ENCODE peak calls at places on chromosomes 16 and 17, in nine cellular contexts. One of them, this sample, is unnamed.

GRCh38 chr16:89048871-89049422 is 44.7 kb upstream of the ACSF3 start:
- DNase-seq in transverse colon: no peak
- DNase-seq in tibial nerve: no peak
- DNase-seq in upper lobe of left lung: no peak
- DNase-seq in testis: no peak
- DNase-seq in stomach: no peak
- DNase-seq in Peyer's patch: no peak
- DNase-seq in esophagus squamous epithelium: no peak
- DNase-seq in uterus: no peak
- DNase-seq in this sample: no peak

GRCh38 chr16:9946022-9946720 is 236.1 kb downstream of the GRIN2A start:
- DNase-seq in transverse colon: no peak
- DNase-seq in tibial nerve: no peak
- DNase-seq in upper lobe of left lung: no peak
- DNase-seq in testis: no peak
- DNase-seq in stomach: no peak
- DNase-seq in Peyer's patch: no peak
- DNase-seq in esophagus squamous epithelium: no peak
- DNase-seq in uterus: no peak
- DNase-seq in this sample: no peak

GRCh38 chr16:52912565-52913173 is 140.0 kb downstream of the CHD9NB start:
- DNase-seq in transverse colon: peak; percentile 75
- DNase-seq in tibial nerve: peak; percentile 66
- DNase-seq in upper lobe of left lung: peak; percentile 56
- DNase-seq in testis: peak; percentile 74
- DNase-seq in stomach: peak; percentile 85
- DNase-seq in Peyer's patch: no peak
- DNase-seq in esophagus squamous epithelium: no peak
- DNase-seq in uterus: no peak
- DNase-seq in this sample: peak; percentile 65

GRCh38 chr17:77363821-77364361 is 223.1 kb downstream of the SEC14L1 start:
- DNase-seq in transverse colon: no peak
- DNase-seq in tibial nerve: no peak
- DNase-seq in upper lobe of left lung: no peak
- DNase-seq in testis: peak; percentile 81
- DNase-seq in stomach: no peak
- DNase-seq in Peyer's patch: peak; percentile 59
- DNase-seq in esophagus squamous epithelium: no peak
- DNase-seq in uterus: peak; percentile 75
- DNase-seq in this sample: no peak

GRCh38 chr16:8859913-8860881 is 8.6 kb downstream of the CARHSP1 start:
- DNase-seq in transverse colon: peak; percentile 43
- DNase-seq in tibial nerve: peak; percentile 80
- DNase-seq in upper lobe of left lung: peak; percentile 81
- DNase-seq in testis: peak; percentile 70
- DNase-seq in stomach: peak; percentile 76
- DNase-seq in Peyer's patch: no peak
- DNase-seq in esophagus squamous epithelium: no peak
- DNase-seq in uterus: peak; percentile 82
- DNase-seq in this sample: peak; percentile 76

GRCh38 chr17:8865811-8866210 is 1.7 kb downstream of the PIK3R6 start:
- DNase-seq in transverse colon: no peak
- DNase-seq in tibial nerve: no peak
- DNase-seq in upper lobe of left lung: no peak
- DNase-seq in testis: no peak
- DNase-seq in stomach: no peak
- DNase-seq in Peyer's patch: no peak
- DNase-seq in esophagus squamous epithelium: no peak
- DNase-seq in uterus: no peak
- DNase-seq in this sample: no peak

GRCh38 chr17:48559609-48560451 is 14.9 kb upstream of the HOXB2 start:
- DNase-seq in transverse colon: no peak
- DNase-seq in tibial nerve: no peak
- DNase-seq in upper lobe of left lung: no peak
- DNase-seq in testis: no peak
- DNase-seq in stomach: no peak
- DNase-seq in Peyer's patch: no peak
- DNase-seq in esophagus squamous epithelium: no peak
- DNase-seq in uterus: no peak
- DNase-seq in this sample: no peak

GRCh38 chr17:7213895-7214299 is 5.7 kb downstream of the DLG4 start:
- DNase-seq in transverse colon: peak; percentile 79
- DNase-seq in tibial nerve: peak; percentile 55
- DNase-seq in upper lobe of left lung: peak; percentile 69
- DNase-seq in testis: peak; percentile 86
- DNase-seq in stomach: peak; percentile 71
- DNase-seq in Peyer's patch: no peak
- DNase-seq in esophagus squamous epithelium: no peak
- DNase-seq in uterus: peak; percentile 87
- DNase-seq in this sample: peak; percentile 77

GRCh38 chr17:42251115-42251514 is 25.1 kb downstream of the STAT5B start:
- DNase-seq in transverse colon: no peak
- DNase-seq in tibial nerve: no peak
- DNase-seq in upper lobe of left lung: no peak
- DNase-seq in testis: no peak
- DNase-seq in stomach: no peak
- DNase-seq in Peyer's patch: no peak
- DNase-seq in esophagus squamous epithelium: no peak
- DNase-seq in uterus: no peak
- DNase-seq in this sample: no peak

GRCh38 chr16:81466351-81466960 is 21.8 kb downstream of the CMIP start:
- DNase-seq in transverse colon: no peak
- DNase-seq in tibial nerve: no peak
- DNase-seq in upper lobe of left lung: no peak
- DNase-seq in testis: no peak
- DNase-seq in stomach: no peak
- DNase-seq in Peyer's patch: no peak
- DNase-seq in esophagus squamous epithelium: no peak
- DNase-seq in uterus: no peak
- DNase-seq in this sample: no peak

GRCh38 chr17:10681866-10682446 is 15.4 kb downstream of the SCO1 start:
- DNase-seq in transverse colon: no peak
- DNase-seq in tibial nerve: no peak
- DNase-seq in upper lobe of left lung: no peak
- DNase-seq in testis: no peak
- DNase-seq in stomach: no peak
- DNase-seq in Peyer's patch: no peak
- DNase-seq in esophagus squamous epithelium: no peak
- DNase-seq in uterus: no peak
- DNase-seq in this sample: no peak

GRCh38 chr16:50841081-50841886 is 99.4 kb downstream of the CYLD start:
- DNase-seq in transverse colon: no peak
- DNase-seq in tibial nerve: no peak
- DNase-seq in upper lobe of left lung: no peak
- DNase-seq in testis: peak; percentile 42
- DNase-seq in stomach: no peak
- DNase-seq in Peyer's patch: no peak
- DNase-seq in esophagus squamous epithelium: no peak
- DNase-seq in uterus: no peak
- DNase-seq in this sample: no peak

GRCh38 chr17:48215583-48216139 is 108.1 kb downstream of the SNX11 start:
- DNase-seq in transverse colon: peak; percentile 11
- DNase-seq in tibial nerve: no peak
- DNase-seq in upper lobe of left lung: no peak
- DNase-seq in testis: no peak
- DNase-seq in stomach: no peak
- DNase-seq in Peyer's patch: no peak
- DNase-seq in esophagus squamous epithelium: no peak
- DNase-seq in uterus: no peak
- DNase-seq in this sample: no peak

GRCh38 chr17:34299918-34300600 is 14.5 kb downstream of the CCL11 start:
- DNase-seq in transverse colon: no peak
- DNase-seq in tibial nerve: no peak
- DNase-seq in upper lobe of left lung: no peak
- DNase-seq in testis: no peak
- DNase-seq in stomach: no peak
- DNase-seq in Peyer's patch: no peak
- DNase-seq in esophagus squamous epithelium: no peak
- DNase-seq in uterus: no peak
- DNase-seq in this sample: no peak

GRCh38 chr17:50627782-50628601 is 6.7 kb upstream of the ABCC3 start:
- DNase-seq in transverse colon: peak; percentile 69
- DNase-seq in tibial nerve: no peak
- DNase-seq in upper lobe of left lung: no peak
- DNase-seq in testis: no peak
- DNase-seq in stomach: peak; percentile 42
- DNase-seq in Peyer's patch: no peak
- DNase-seq in esophagus squamous epithelium: no peak
- DNase-seq in uterus: no peak
- DNase-seq in this sample: peak; percentile 81

GRCh38 chr17:50626037-50626574 is 8.6 kb upstream of the ABCC3 start:
- DNase-seq in transverse colon: peak; percentile 71
- DNase-seq in tibial nerve: peak; percentile 52
- DNase-seq in upper lobe of left lung: peak; percentile 67
- DNase-seq in testis: peak; percentile 86
- DNase-seq in stomach: peak; percentile 82
- DNase-seq in Peyer's patch: peak; percentile 45
- DNase-seq in esophagus squamous epithelium: no peak
- DNase-seq in uterus: peak; percentile 75
- DNase-seq in this sample: no peak

GRCh38 chr17:50624321-50624935 is 10.3 kb upstream of the ABCC3 start:
- DNase-seq in transverse colon: no peak
- DNase-seq in tibial nerve: no peak
- DNase-seq in upper lobe of left lung: no peak
- DNase-seq in testis: no peak
- DNase-seq in stomach: no peak
- DNase-seq in Peyer's patch: no peak
- DNase-seq in esophagus squamous epithelium: no peak
- DNase-seq in uterus: no peak
- DNase-seq in this sample: no peak

GRCh38 chr17:50627386-50627781 is 7.3 kb upstream of the ABCC3 start:
- DNase-seq in transverse colon: no peak
- DNase-seq in tibial nerve: no peak
- DNase-seq in upper lobe of left lung: no peak
- DNase-seq in testis: no peak
- DNase-seq in stomach: no peak
- DNase-seq in Peyer's patch: no peak
- DNase-seq in esophagus squamous epithelium: no peak
- DNase-seq in uterus: no peak
- DNase-seq in this sample: no peak

DNA sequence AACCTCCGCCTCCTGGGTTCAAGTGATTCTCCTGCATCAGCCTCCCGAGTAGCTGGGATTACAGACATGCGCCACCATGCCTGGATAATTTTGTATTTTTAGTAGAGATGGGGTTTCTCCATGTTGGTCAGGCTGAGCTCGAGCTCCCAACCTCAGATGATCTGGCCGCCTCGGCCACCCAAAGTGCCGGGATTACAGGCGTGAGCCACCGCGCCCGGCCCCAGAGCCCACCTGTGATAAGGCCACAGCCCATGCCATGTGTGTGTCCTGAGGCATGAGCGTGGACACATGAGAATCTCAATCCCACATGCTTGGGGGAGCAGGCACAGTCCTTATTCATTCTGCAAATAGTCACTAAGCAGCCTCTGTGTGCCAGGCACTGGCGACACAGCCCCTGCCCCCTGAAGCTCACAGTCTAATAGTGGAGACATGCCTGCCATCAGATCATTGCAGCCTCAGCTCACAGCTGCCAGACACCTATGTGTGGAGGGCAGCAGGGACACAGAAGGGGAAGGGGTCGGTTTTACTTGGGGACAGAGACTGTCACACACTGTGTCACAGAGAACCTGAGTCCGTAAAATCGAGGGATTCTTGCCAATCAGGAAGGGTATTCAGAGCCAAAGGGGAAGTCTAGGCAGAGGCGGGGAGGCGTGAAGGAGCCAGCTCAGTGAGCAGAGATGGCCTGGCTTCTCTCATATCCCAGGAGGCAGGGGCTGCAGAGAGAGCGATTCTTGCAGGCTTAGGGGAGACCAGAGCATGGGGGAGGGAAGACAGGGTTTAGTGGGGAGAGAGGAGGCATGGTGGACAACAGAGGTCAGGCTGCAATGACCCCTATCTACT is 9.4 kb upstream of the ABCC3 start:
- DNase-seq in transverse colon: no peak
- DNase-seq in tibial nerve: no peak
- DNase-seq in upper lobe of left lung: no peak
- DNase-seq in testis: no peak
- DNase-seq in stomach: no peak
- DNase-seq in Peyer's patch: no peak
- DNase-seq in esophagus squamous epithelium: no peak
- DNase-seq in uterus: no peak
- DNase-seq in this sample: no peak
- H3K27ac ChIP-seq in transverse colon: no peak overlapping the region
- H3K27ac ChIP-seq in tibial nerve: no peak overlapping the region
- H3K27ac ChIP-seq in upper lobe of left lung: no peak overlapping the region
- H3K27ac ChIP-seq in testis: no peak overlapping the region
- H3K27ac ChIP-seq in stomach: no peak overlapping the region
- H3K27ac ChIP-seq in Peyer's patch: no peak overlapping the region
- H3K27ac ChIP-seq in esophagus squamous epithelium: no peak overlapping the region
- H3K27ac ChIP-seq in uterus: no peak overlapping the region
- H3K27ac ChIP-seq in this sample: no peak overlapping the region

GRCh38 chr16:66872927-66873684 is 7.2 kb upstream of the PDP2 start:
- DNase-seq in transverse colon: peak; percentile 94
- DNase-seq in tibial nerve: peak; percentile 76
- DNase-seq in upper lobe of left lung: peak; percentile 96
- DNase-seq in testis: peak; percentile 93
- DNase-seq in stomach: peak; percentile 91
- DNase-seq in Peyer's patch: peak; percentile 85
- DNase-seq in esophagus squamous epithelium: peak; percentile 57
- DNase-seq in uterus: peak; percentile 89
- DNase-seq in this sample: peak; percentile 90
- TF ChIP-seq POLR2A in transverse colon: peak; percentile 11
- TF ChIP-seq POLR2A in tibial nerve: no peak
- TF ChIP-seq POLR2A in upper lobe of left lung: no peak
- TF ChIP-seq POLR2A in testis: no peak
- TF ChIP-seq POLR2A in stomach: no peak
- TF ChIP-seq POLR2A in Peyer's patch: no peak
- TF ChIP-seq POLR2A in esophagus squamous epithelium: no peak
- TF ChIP-seq POLR2A in uterus: no peak
- TF ChIP-seq POLR2A in this sample: no peak

DNA sequence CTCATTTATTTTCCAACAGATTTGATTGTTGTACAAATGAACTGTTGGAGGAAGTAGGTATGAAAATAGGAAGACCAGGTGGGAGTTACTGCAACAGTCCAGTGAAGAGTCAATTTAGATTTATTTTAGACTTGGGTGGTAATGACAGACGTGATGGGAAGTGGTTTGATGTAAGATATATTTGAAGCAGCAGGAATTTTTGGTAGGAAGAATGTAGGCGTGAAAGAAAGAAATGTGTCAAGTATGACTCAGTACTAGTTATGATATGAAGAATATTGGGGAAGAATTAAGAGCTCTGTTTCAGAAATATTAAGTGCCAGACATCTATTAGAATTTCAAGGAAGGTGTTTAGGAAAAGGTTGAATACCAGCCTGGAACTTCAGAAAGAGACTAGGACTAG is 247.9 kb upstream of the AXIN2 start:
- DNase-seq in transverse colon: no peak
- DNase-seq in tibial nerve: no peak
- DNase-seq in upper lobe of left lung: no peak
- DNase-seq in testis: no peak
- DNase-seq in stomach: no peak
- DNase-seq in Peyer's patch: no peak
- DNase-seq in esophagus squamous epithelium: no peak
- DNase-seq in uterus: no peak
- DNase-seq in this sample: no peak
- H3K27ac ChIP-seq in transverse colon: no peak overlapping the region
- H3K27ac ChIP-seq in tibial nerve: no peak overlapping the region
- H3K27ac ChIP-seq in upper lobe of left lung: no peak overlapping the region
- H3K27ac ChIP-seq in testis: no peak overlapping the region
- H3K27ac ChIP-seq in stomach: no peak overlapping the region
- H3K27ac ChIP-seq in Peyer's patch: no peak overlapping the region
- H3K27ac ChIP-seq in esophagus squamous epithelium: no peak overlapping the region
- H3K27ac ChIP-seq in uterus: no peak overlapping the region
- H3K27ac ChIP-seq in this sample: no peak overlapping the region

GRCh38 chr16:2465653-2466415 is 5.3 kb upstream of the NTN3 start:
- DNase-seq in transverse colon: no peak
- DNase-seq in tibial nerve: no peak
- DNase-seq in upper lobe of left lung: no peak
- DNase-seq in testis: no peak
- DNase-seq in stomach: no peak
- DNase-seq in Peyer's patch: no peak
- DNase-seq in esophagus squamous epithelium: no peak
- DNase-seq in uterus: no peak
- DNase-seq in this sample: no peak
- TF ChIP-seq POLR2A in transverse colon: no peak
- TF ChIP-seq POLR2A in tibial nerve: no peak
- TF ChIP-seq POLR2A in upper lobe of left lung: no peak
- TF ChIP-seq POLR2A in testis: no peak
- TF ChIP-seq POLR2A in stomach: no peak
- TF ChIP-seq POLR2A in Peyer's patch: no peak
- TF ChIP-seq POLR2A in esophagus squamous epithelium: no peak
- TF ChIP-seq POLR2A in uterus: no peak
- TF ChIP-seq POLR2A in this sample: no peak